ENCODE peak calls at places on chromosomes 11 and 22, in nine cellular contexts. Y, O, K, J, H, I, X, B and C are unnamed samples.

GRCh38 chr11:34274712-34275398 is 83.0 kb downstream of the ABTB2 start:
- DNase-seq in I (peak; percentile 97), H (no peak), X (peak; percentile 91), J (peak; percentile 100), O (no peak), B (peak; percentile 91), K (no peak), Y (no peak), C (no peak)

GRCh38 chr22:40326905-40327735 is 19.2 kb upstream of the ADSL start:
- DNase-seq in J (peak; percentile 62), H (peak; percentile 11), Y (no peak), B (no peak), X (peak; percentile 19), I (peak; percentile 68), O (no peak), K (no peak), C (no peak)

GRCh38 chr11:112212710-112213109 is 13.5 kb upstream of the PTS start:
- DNase-seq in K (no peak), Y (no peak), H (no peak), X (peak; percentile 42), B (no peak), I (no peak), O (no peak), J (no peak), C (no peak)

GRCh38 chr11:8355418-8355742 is 91.7 kb upstream of the LMO1 start:
- DNase-seq in H (no peak), K (no peak), Y (peak; percentile 25), I (no peak), B (no peak), J (no peak), X (no peak), O (no peak), C (no peak)

GRCh38 chr11:59616396-59616982 is 915 bp upstream of the OSBP start:
- DNase-seq in I (no peak), H (no peak), Y (peak; percentile 98), J (no peak), O (no peak), K (peak; percentile 91), B (peak; percentile 98), X (no peak), C (no peak)

GRCh38 chr11:80204021-80204420 is 763.2 kb upstream of the TENM4 start:
- DNase-seq in X (no peak), K (no peak), Y (no peak), H (no peak), O (no peak), I (peak; percentile 40), J (peak; percentile 15), B (no peak), C (no peak)

GRCh38 chr11:45089251-45089650 is 57.2 kb upstream of the PRDM11 start:
- DNase-seq in J (peak; percentile 98), O (no peak), X (no peak), B (peak; percentile 84), K (no peak), H (no peak), I (peak; percentile 99), Y (no peak), C (no peak)

GRCh38 chr11:69262918-69263735 is 30.8 kb upstream of the MYEOV start:
- DNase-seq in K (no peak), B (no peak), H (no peak), X (no peak), O (no peak), I (no peak), Y (no peak), J (no peak), C (no peak)

GRCh38 chr11:65445101-65445603 is 22.6 kb downstream of the NEAT1 start:
- DNase-seq in I (no peak), J (no peak), K (no peak), B (no peak), H (no peak), X (no peak), Y (no peak), O (no peak), C (no peak)

GRCh38 chr11:28877366-28877765 is 769.2 kb downstream of the METTL15 start:
- DNase-seq in Y (no peak), K (no peak), H (no peak), J (peak; percentile 28), X (no peak), B (no peak), O (no peak), I (no peak), C (no peak)

GRCh38 chr22:27809226-27809625 is 7.7 kb upstream of the MN1 start:
- DNase-seq in O (no peak), B (no peak), K (peak; percentile 59), Y (no peak), J (no peak), X (no peak), H (no peak), I (no peak), C (peak; percentile 56)

GRCh38 chr11:83571301-83571700 is 285.1 kb upstream of the CCDC90B start:
- DNase-seq in Y (no peak), K (no peak), X (no peak), I (peak; percentile 83), H (no peak), O (no peak), B (no peak), J (peak; percentile 15), C (no peak)

GRCh38 chr11:46680164-46680760 is 20.2 kb downstream of the ARHGAP1 start:
- DNase-seq in Y (peak; percentile 52), H (no peak), J (no peak), O (no peak), K (no peak), X (no peak), B (no peak), I (no peak), C (no peak)

GRCh38 chr11:108819957-108820356 is 155.1 kb downstream of the DDX10 start:
- DNase-seq in I (no peak), K (no peak), Y (no peak), H (no peak), X (no peak), B (no peak), J (no peak), O (no peak), C (no peak)

GRCh38 chr11:121450424-121450823 is 1.7 kb upstream of the SORL1 start:
- DNase-seq in B (no peak), K (no peak), X (no peak), I (no peak), H (no peak), J (no peak), O (no peak), Y (no peak), C (no peak)

GRCh38 chr22:44698531-44699421 is 3.2 kb upstream of the PRR5 start:
- DNase-seq in O (no peak), Y (peak; percentile 79), K (no peak), B (peak; percentile 79), J (peak; percentile 36), I (peak; percentile 84), X (peak; percentile 81), H (no peak), C (no peak)

GRCh38 chr11:71500601-71501021 is 26.5 kb upstream of the KRTAP5-7 start:
- DNase-seq in I (peak; percentile 19), Y (peak; percentile 71), K (no peak), O (no peak), H (no peak), J (peak; percentile 4), B (peak; percentile 55), X (no peak), C (no peak)

GRCh38 chr22:37017356-37017755 is 1.9 kb downstream of the TST start:
- DNase-seq in I (no peak), H (no peak), Y (no peak), J (no peak), K (no peak), O (no peak), X (no peak), B (no peak), C (no peak)

GRCh38 chr11:43943357-43943930 is 1.0 kb downstream of the C11orf96 start:
- DNase-seq in I (no peak), H (no peak), X (no peak), Y (peak; percentile 69), B (no peak), O (no peak), K (peak; percentile 47), J (peak; percentile 21), C (no peak)

GRCh38 chr11:102168483-102168882 is 58.2 kb downstream of the YAP1 start:
- DNase-seq in B (no peak), K (no peak), I (no peak), J (peak; percentile 48), X (no peak), Y (no peak), H (no peak), O (no peak), C (no peak)